ENCODE peak calls at places on chromosomes 6 and 20, in eight cellular contexts. D is iris pigment epithelial cell, E is EH, K is GM20000, F is pancreas, J is LoVo, H is A549, W is GM03348. U is an unnamed sample.

GRCh38 chr20:44020406-44021148 is 105.9 kb downstream of the TOX2 start:
- DNase-seq in H (no peak), D (no peak), K (no peak), W (no peak), E (no peak), J (no peak), F (no peak), U (no peak)

GRCh38 chr20:4070323-4071176 is 55.2 kb upstream of the RNF24 start:
- DNase-seq in J (no peak), E (no peak), F (no peak), K (no peak), W (no peak), D (no peak), H (no peak), U (no peak)

GRCh38 chr6:163823577-163823976 is 409.1 kb downstream of the QKI start:
- DNase-seq in E (no peak), K (no peak), J (no peak), H (no peak), D (no peak), F (no peak), W (no peak), U (no peak)

GRCh38 chr6:43129434-43130194 is 41.5 kb upstream of the SRF start:
- DNase-seq in E (peak), H (peak), K (peak), F (no peak), W (peak), D (peak), J (no peak), U (no peak)

GRCh38 chr6:47146426-47147174 is 104.5 kb upstream of the ADGRF1 start:
- DNase-seq in H (no peak), K (no peak), E (peak), W (peak), D (no peak), J (peak), F (no peak), U (no peak)

GRCh38 chr6:32825966-32826365 is 9.2 kb upstream of the HLA-DOB start:
- DNase-seq in W (peak), J (peak), K (no peak), F (no peak), E (peak), H (no peak), D (peak), U (no peak)

GRCh38 chr20:56091635-56092180 is 86.4 kb upstream of the CBLN4 start:
- DNase-seq in F (no peak), D (no peak), H (no peak), W (no peak), J (peak), E (no peak), K (no peak), U (no peak)

GRCh38 chr6:108760158-108761050 is 87.8 kb upstream of the ARMC2 start:
- DNase-seq in W (no peak), H (no peak), F (no peak), D (peak), J (no peak), E (peak), K (no peak), U (no peak)

GRCh38 chr6:122495612-122496011 is 24.0 kb upstream of the SERINC1 start:
- DNase-seq in W (no peak), D (no peak), F (no peak), J (no peak), K (peak), E (no peak), H (no peak), U (no peak)

GRCh38 chr6:147154454-147154853 is 49.8 kb upstream of the STXBP5 start:
- DNase-seq in H (no peak), E (peak), F (no peak), D (peak), K (no peak), J (peak), W (peak), U (no peak)

GRCh38 chr6:170444056-170444505 is 109.0 kb downstream of the PSMB1 start:
- DNase-seq in E (no peak), W (no peak), H (no peak), K (no peak), D (no peak), J (no peak), F (no peak), U (no peak)

GRCh38 chr6:109441069-109441816 is 719 bp downstream of the SMPD2 start:
- DNase-seq in W (peak), E (peak), D (peak), H (peak), J (peak), K (peak), F (peak), U (peak)

GRCh38 chr6:99521557-99522286 is 6.5 kb upstream of the USP45 start:
- DNase-seq in K (no peak), H (no peak), J (no peak), E (peak), D (peak), F (no peak), W (peak), U (peak)

GRCh38 chr6:142416179-142416578 is 114.4 kb downstream of the ADGRG6 start:
- DNase-seq in J (no peak), E (peak), W (peak), D (peak), H (no peak), K (no peak), F (no peak), U (no peak)

GRCh38 chr6:48610846-48611245 is 499.8 kb upstream of the PTCHD4 start:
- DNase-seq in W (no peak), J (no peak), F (no peak), K (no peak), D (peak), H (no peak), E (peak), U (no peak)

GRCh38 chr6:148528292-148528691 is 185.7 kb downstream of the SASH1 start:
- DNase-seq in E (peak), W (no peak), H (no peak), J (no peak), K (no peak), F (no peak), D (no peak), U (no peak)

GRCh38 chr6:46407785-46408530 is 83.3 kb downstream of the RCAN2 start:
- DNase-seq in H (no peak), K (no peak), E (no peak), W (peak), D (no peak), F (no peak), J (no peak), U (no peak)

GRCh38 chr6:88238065-88238464 is 71.9 kb upstream of the CNR1 start:
- DNase-seq in H (no peak), F (no peak), K (peak), J (no peak), D (peak), W (peak), E (peak), U (no peak)

GRCh38 chr20:63234693-63235398 is 859 bp upstream of the BIRC7 start:
- DNase-seq in K (peak), E (peak), H (peak), D (peak), F (peak), W (no peak), J (no peak), U (peak)

GRCh38 chr20:9571783-9572182 is 57.4 kb downstream of the LAMP5 start:
- DNase-seq in H (no peak), F (no peak), W (no peak), E (no peak), D (no peak), J (no peak), K (no peak), U (no peak)

GRCh38 chr6:16420715-16421461 is 182.5 kb downstream of the GMPR start:
- DNase-seq in E (peak), W (peak), J (no peak), K (peak), F (no peak), D (peak), H (no peak), U (no peak)

GRCh38 chr6:125229080-125229479 is 72.7 kb downstream of the HDDC2 start:
- DNase-seq in J (no peak), H (no peak), D (no peak), K (no peak), F (no peak), W (no peak), E (no peak), U (no peak)

GRCh38 chr20:48025061-48025515 is 239.8 kb upstream of the SULF2 start:
- DNase-seq in D (peak), E (peak), J (no peak), K (peak), W (peak), H (no peak), F (no peak), U (peak)

GRCh38 chr6:119604124-119604523 is 254.6 kb upstream of the MAN1A1 start:
- DNase-seq in E (no peak), K (no peak), D (no peak), W (no peak), J (no peak), H (no peak), F (no peak), U (no peak)

GRCh38 chr20:47314647-47315338 is 41.7 kb downstream of the ZMYND8 start:
- DNase-seq in E (no peak), D (no peak), F (no peak), W (no peak), H (no peak), K (no peak), J (no peak), U (no peak)

GRCh38 chr6:12751694-12752304 is 35.2 kb downstream of the PHACTR1 start:
- DNase-seq in K (peak), E (peak), J (peak), H (peak), D (peak), W (peak), F (peak), U (peak)

GRCh38 chr6:89961481-89961880 is 67.2 kb downstream of the GJA10 start:
- DNase-seq in W (no peak), F (no peak), J (no peak), D (no peak), E (no peak), H (no peak), K (no peak), U (no peak)

GRCh38 chr20:11791316-11792228 is 126.1 kb upstream of the BTBD3 start:
- DNase-seq in H (no peak), D (no peak), J (peak), F (no peak), W (no peak), E (peak), K (no peak), U (peak)

GRCh38 chr6:112979830-112980229 is 632.7 kb downstream of the RFPL4B start:
- DNase-seq in K (no peak), E (peak), F (no peak), H (no peak), D (peak), J (peak), W (no peak), U (peak)

GRCh38 chr6:22892452-22892851 is 323.1 kb downstream of the HDGFL1 start:
- DNase-seq in H (peak), F (no peak), E (peak), D (peak), K (no peak), J (peak), W (peak), U (peak)

GRCh38 chr6:25250878-25251277 is 28.3 kb upstream of the CARMIL1 start:
- DNase-seq in J (peak), F (no peak), D (peak), W (no peak), H (no peak), K (peak), E (peak), U (peak)

GRCh38 chr6:139829557-139829956 is 455.1 kb upstream of the CITED2 start:
- DNase-seq in W (no peak), D (no peak), F (no peak), H (no peak), E (no peak), K (no peak), J (no peak), U (no peak)

GRCh38 chr20:45407067-45407745 is 883 bp upstream of the DBNDD2 start:
- DNase-seq in J (peak), H (no peak), W (peak), K (no peak), F (peak), E (peak), D (peak), U (peak)

GRCh38 chr20:36362978-36363713 is 57.0 kb downstream of the DLGAP4 start:
- DNase-seq in K (no peak), D (no peak), J (no peak), E (no peak), W (no peak), F (no peak), H (no peak), U (no peak)

U was measured in PC-9.